ENCODE peak calls at places on chromosome 9, in ten cellular contexts. F is heart left ventricle; G is kidney epithelial cell; P is activated naive CD4-positive, alpha-beta T cell; Y is NCI-H2029; K is NCI-H1694 treated with DMSO at 0.1 percent for 48 hours; C is Daoy; X is neural progenitor cell; S is foreskin fibroblast; J is GM04504. I is an unnamed sample.

GRCh38 chr9:92592537-92592936 is 56.7 kb upstream of the ECM2 start:
- DNase-seq in F (no peak), G (no peak), P (no peak), Y (no peak), K (no peak), C (no peak), X (no peak), S (no peak), J (no peak), I (no peak)

GRCh38 chr9:112447283-112447761 is 39.3 kb upstream of the KIAA1958 start:
- DNase-seq in F (no peak), G (no peak), P (no peak), Y (no peak), K (no peak), C (no peak), X (no peak), S (peak), J (peak), I (no peak)

GRCh38 chr9:108885643-108886348 is 23.7 kb downstream of the ACTL7A start:
- DNase-seq in F (no peak), G (peak), P (peak), Y (peak), K (no peak), C (peak), X (no peak), S (peak), J (peak), I (peak)

GRCh38 chr9:112884086-112884485 is 6.6 kb downstream of the SLC46A2 start:
- DNase-seq in F (no peak), G (no peak), P (no peak), Y (no peak), K (no peak), C (peak), X (no peak), S (no peak), J (no peak), I (no peak)

GRCh38 chr9:114501786-114502682 is 3.2 kb downstream of the WHRN start:
- DNase-seq in F (no peak), G (no peak), P (no peak), Y (no peak), K (peak), C (peak), X (peak), S (peak), J (no peak), I (no peak)

GRCh38 chr9:114212841-114213240 is 57.5 kb downstream of the COL27A1 start:
- DNase-seq in F (no peak), G (no peak), P (no peak), Y (no peak), K (no peak), C (no peak), X (no peak), S (no peak), J (no peak), I (no peak)

GRCh38 chr9:35658894-35659220 is 765 bp downstream of the CCDC107 start:
- DNase-seq in F (peak), G (no peak), P (no peak), Y (no peak), K (peak), C (peak), X (peak), S (peak), J (no peak), I (no peak)

GRCh38 chr9:123300554-123300953 is 32.2 kb upstream of the STRBP start:
- DNase-seq in F (no peak), G (no peak), P (no peak), Y (no peak), K (no peak), C (no peak), X (no peak), S (no peak), J (no peak), I (no peak)

GRCh38 chr9:343773-344172 is 129.1 kb downstream of the DOCK8 start:
- DNase-seq in F (no peak), G (no peak), P (no peak), Y (no peak), K (no peak), C (no peak), X (no peak), S (no peak), J (no peak), I (no peak)

GRCh38 chr9:116287721-116288120 is 134.1 kb downstream of the PAPPA start:
- DNase-seq in F (no peak), G (no peak), P (no peak), Y (no peak), K (no peak), C (peak), X (no peak), S (peak), J (no peak), I (no peak)

GRCh38 chr9:84711936-84712335 is 42.4 kb downstream of the NTRK2 start:
- DNase-seq in F (no peak), G (peak), P (no peak), Y (no peak), K (no peak), C (peak), X (no peak), S (peak), J (no peak), I (no peak)

GRCh38 chr9:8332296-8332695 is 532.7 kb upstream of the DMAC1 start:
- DNase-seq in F (no peak), G (no peak), P (no peak), Y (no peak), K (no peak), C (no peak), X (no peak), S (no peak), J (no peak), I (no peak)

GRCh38 chr9:13787234-13787833 is 507.8 kb upstream of the MPDZ start:
- DNase-seq in F (no peak), G (no peak), P (no peak), Y (no peak), K (no peak), C (peak), X (no peak), S (peak), J (no peak), I (peak)

GRCh38 chr9:73038613-73039012 is 85.8 kb upstream of the ALDH1A1 start:
- DNase-seq in F (peak), G (no peak), P (no peak), Y (no peak), K (no peak), C (peak), X (no peak), S (peak), J (no peak), I (no peak)

GRCh38 chr9:122309861-122310260 is 45.2 kb downstream of the MRRF start:
- DNase-seq in F (no peak), G (no peak), P (no peak), Y (no peak), K (no peak), C (no peak), X (no peak), S (no peak), J (no peak), I (no peak)

GRCh38 chr9:129245276-129245675 is 67.2 kb upstream of the IER5L start:
- DNase-seq in F (peak), G (no peak), P (no peak), Y (no peak), K (no peak), C (no peak), X (no peak), S (no peak), J (no peak), I (no peak)

I was measured in DMS 273 treated with DMSO at 0.1 percent for 48 hours.